ENCODE peak calls at places on chromosome 9, in four cellular contexts. One of them, this sample, is unnamed.

GRCh38 chr9:89116064-89116817 is 62.4 kb downstream of the SHC3 start:
- DNase-seq in heart right ventricle: no peak
- DNase-seq in A172: no peak
- DNase-seq in endodermal cell: no peak
- DNase-seq in this sample: no peak

GRCh38 chr9:71146511-71146910 is 25.1 kb upstream of the TRPM3 start:
- DNase-seq in endodermal cell: no peak
- DNase-seq in heart right ventricle: no peak
- DNase-seq in A172: no peak
- DNase-seq in this sample: no peak

GRCh38 chr9:81661339-81661738 is 28.0 kb downstream of the TLE1 start:
- DNase-seq in endodermal cell: no peak
- DNase-seq in A172: no peak
- DNase-seq in heart right ventricle: no peak
- DNase-seq in this sample: no peak

GRCh38 chr9:87812375-87813118 is 70.1 kb upstream of the SPATA31E1 start:
- DNase-seq in heart right ventricle: no peak
- DNase-seq in A172: peak; percentile 32
- DNase-seq in endodermal cell: peak; percentile 75
- DNase-seq in this sample: peak; percentile 75

GRCh38 chr9:109253637-109254284 is 67.1 kb downstream of the EPB41L4B start:
- DNase-seq in heart right ventricle: no peak
- DNase-seq in endodermal cell: peak; percentile 42
- DNase-seq in A172: peak; percentile 86
- DNase-seq in this sample: no peak

GRCh38 chr9:134913713-134914500 is 3.8 kb downstream of the FCN1 start:
- DNase-seq in endodermal cell: no peak
- DNase-seq in A172: no peak
- DNase-seq in heart right ventricle: no peak
- DNase-seq in this sample: no peak

GRCh38 chr9:130498298-130498917 is 53.6 kb downstream of the ASS1 start:
- DNase-seq in A172: no peak
- DNase-seq in heart right ventricle: no peak
- DNase-seq in endodermal cell: peak; percentile 61
- DNase-seq in this sample: no peak

GRCh38 chr9:105157178-105157583 is 87.3 kb upstream of the SLC44A1 start:
- DNase-seq in heart right ventricle: peak; percentile 50
- DNase-seq in endodermal cell: peak; percentile 65
- DNase-seq in A172: peak; percentile 90
- DNase-seq in this sample: peak; percentile 65

GRCh38 chr9:132006657-132007370 is 72.9 kb downstream of the MED27 start:
- DNase-seq in heart right ventricle: no peak
- DNase-seq in A172: no peak
- DNase-seq in endodermal cell: peak; percentile 84
- DNase-seq in this sample: peak; percentile 35

GRCh38 chr9:96485280-96485679 is 35.3 kb downstream of the HABP4 start:
- DNase-seq in heart right ventricle: no peak
- DNase-seq in A172: no peak
- DNase-seq in endodermal cell: no peak
- DNase-seq in this sample: no peak

GRCh38 chr9:87280421-87280820 is 217.2 kb upstream of the DAPK1 start:
- DNase-seq in A172: peak; percentile 87
- DNase-seq in endodermal cell: no peak
- DNase-seq in heart right ventricle: no peak
- DNase-seq in this sample: no peak

GRCh38 chr9:99345936-99346335 is 123.9 kb downstream of the SEC61B start:
- DNase-seq in A172: peak; percentile 19
- DNase-seq in heart right ventricle: no peak
- DNase-seq in endodermal cell: no peak
- DNase-seq in this sample: no peak

GRCh38 chr9:16664211-16664610 is 206.3 kb downstream of the BNC2 start:
- DNase-seq in A172: no peak
- DNase-seq in heart right ventricle: no peak
- DNase-seq in endodermal cell: no peak
- DNase-seq in this sample: no peak

GRCh38 chr9:133953976-133954709 is 38.0 kb downstream of the VAV2 start:
- DNase-seq in endodermal cell: no peak
- DNase-seq in heart right ventricle: no peak
- DNase-seq in A172: no peak
- DNase-seq in this sample: no peak

GRCh38 chr9:129414377-129415021 is 206.4 kb downstream of the C9orf50 start:
- DNase-seq in A172: no peak
- DNase-seq in heart right ventricle: peak; percentile 39
- DNase-seq in endodermal cell: peak; percentile 71
- DNase-seq in this sample: peak; percentile 40

GRCh38 chr9:121963542-121963995 is 129.5 kb downstream of the TTLL11 start:
- DNase-seq in heart right ventricle: no peak
- DNase-seq in A172: peak; percentile 44
- DNase-seq in endodermal cell: no peak
- DNase-seq in this sample: no peak

GRCh38 chr9:111036946-111037743 is 1.1 kb downstream of the LPAR1 start:
- DNase-seq in heart right ventricle: no peak
- DNase-seq in A172: no peak
- DNase-seq in endodermal cell: no peak
- DNase-seq in this sample: peak; percentile 67

GRCh38 chr9:86454701-86455402 is 100.6 kb upstream of the TUT7 start:
- DNase-seq in endodermal cell: no peak
- DNase-seq in heart right ventricle: no peak
- DNase-seq in A172: no peak
- DNase-seq in this sample: no peak

GRCh38 chr9:137032893-137033292 is 1.0 kb upstream of the FUT7 start:
- DNase-seq in heart right ventricle: peak; percentile 45
- DNase-seq in A172: no peak
- DNase-seq in endodermal cell: no peak
- DNase-seq in this sample: no peak

GRCh38 chr9:132055756-132056155 is 23.9 kb downstream of the MED27 start:
- DNase-seq in endodermal cell: no peak
- DNase-seq in heart right ventricle: no peak
- DNase-seq in A172: no peak
- DNase-seq in this sample: no peak

GRCh38 chr9:89603629-89604462 is 966 bp upstream of the GADD45G start:
- DNase-seq in A172: peak; percentile 82
- DNase-seq in heart right ventricle: peak; percentile 81
- DNase-seq in endodermal cell: peak; percentile 92
- DNase-seq in this sample: peak; percentile 98

GRCh38 chr9:136058801-136059302 is 36.2 kb downstream of the NACC2 start:
- DNase-seq in endodermal cell: no peak
- DNase-seq in A172: no peak
- DNase-seq in heart right ventricle: no peak
- DNase-seq in this sample: no peak

GRCh38 chr9:82367016-82367415 is 378.4 kb downstream of the SPATA31D1 start:
- DNase-seq in heart right ventricle: no peak
- DNase-seq in endodermal cell: no peak
- DNase-seq in A172: no peak
- DNase-seq in this sample: no peak

GRCh38 chr9:99465231-99465891 is 243.3 kb downstream of the SEC61B start:
- DNase-seq in heart right ventricle: no peak
- DNase-seq in endodermal cell: no peak
- DNase-seq in A172: no peak
- DNase-seq in this sample: no peak

GRCh38 chr9:32117291-32117690 is 267.2 kb upstream of the ACO1 start:
- DNase-seq in heart right ventricle: no peak
- DNase-seq in A172: no peak
- DNase-seq in endodermal cell: no peak
- DNase-seq in this sample: no peak

GRCh38 chr9:106675780-106676179 is 187.2 kb upstream of the ZNF462 start:
- DNase-seq in A172: peak; percentile 21
- DNase-seq in heart right ventricle: peak; percentile 61
- DNase-seq in endodermal cell: no peak
- DNase-seq in this sample: no peak

GRCh38 chr9:84997472-84997871 is 327.9 kb downstream of the NTRK2 start:
- DNase-seq in heart right ventricle: no peak
- DNase-seq in endodermal cell: peak; percentile 57
- DNase-seq in A172: no peak
- DNase-seq in this sample: peak; percentile 19

GRCh38 chr9:92603100-92603499 is 66.8 kb downstream of the IPPK start:
- DNase-seq in heart right ventricle: no peak
- DNase-seq in endodermal cell: no peak
- DNase-seq in A172: no peak
- DNase-seq in this sample: no peak